ENCODE peak calls at places on chromosomes 3 and 15, in five cellular contexts. One of them, this sample, is unnamed.

GRCh38 chr3:113436794-113437193 is 4.5 kb downstream of the CFAP44 start:
- DNase-seq in right cardiac atrium: no peak
- DNase-seq in T-helper 1 cell: peak; percentile 7
- DNase-seq in H54: peak; percentile 29
- DNase-seq in NCI-H510A treated with DMSO at 0.1 percent for 48 hours: no peak
- DNase-seq in this sample: peak; percentile 26

GRCh38 chr15:75420698-75421097 is 30.8 kb downstream of the SIN3A start:
- DNase-seq in right cardiac atrium: no peak
- DNase-seq in T-helper 1 cell: no peak
- DNase-seq in H54: no peak
- DNase-seq in NCI-H510A treated with DMSO at 0.1 percent for 48 hours: no peak
- DNase-seq in this sample: no peak

GRCh38 chr3:14392803-14393319 is 9.5 kb upstream of the SLC6A6 start:
- DNase-seq in right cardiac atrium: peak; percentile 11
- DNase-seq in T-helper 1 cell: no peak
- DNase-seq in H54: no peak
- DNase-seq in NCI-H510A treated with DMSO at 0.1 percent for 48 hours: no peak
- DNase-seq in this sample: no peak

GRCh38 chr15:71792521-71792920 is 17.8 kb upstream of the NR2E3 start:
- DNase-seq in right cardiac atrium: no peak
- DNase-seq in T-helper 1 cell: no peak
- DNase-seq in H54: no peak
- DNase-seq in NCI-H510A treated with DMSO at 0.1 percent for 48 hours: no peak
- DNase-seq in this sample: peak; percentile 48

GRCh38 chr15:31051646-31052045 is 49.9 kb downstream of the TRPM1 start:
- DNase-seq in right cardiac atrium: no peak
- DNase-seq in T-helper 1 cell: no peak
- DNase-seq in H54: no peak
- DNase-seq in NCI-H510A treated with DMSO at 0.1 percent for 48 hours: no peak
- DNase-seq in this sample: no peak

GRCh38 chr15:41870689-41871081 is 23.2 kb downstream of the SPTBN5 start:
- DNase-seq in right cardiac atrium: no peak
- DNase-seq in T-helper 1 cell: peak; percentile 82
- DNase-seq in H54: peak; percentile 97
- DNase-seq in NCI-H510A treated with DMSO at 0.1 percent for 48 hours: no peak
- DNase-seq in this sample: peak; percentile 40

GRCh38 chr3:170572665-170573253 is 13.1 kb downstream of the SLC7A14 start:
- DNase-seq in right cardiac atrium: no peak
- DNase-seq in T-helper 1 cell: peak; percentile 76
- DNase-seq in H54: peak; percentile 33
- DNase-seq in NCI-H510A treated with DMSO at 0.1 percent for 48 hours: no peak
- DNase-seq in this sample: peak; percentile 10

GRCh38 chr15:65101891-65102708 is 12.9 kb downstream of the UBAP1L start:
- DNase-seq in right cardiac atrium: no peak
- DNase-seq in T-helper 1 cell: no peak
- DNase-seq in H54: no peak
- DNase-seq in NCI-H510A treated with DMSO at 0.1 percent for 48 hours: no peak
- DNase-seq in this sample: no peak

GRCh38 chr3:133494469-133494868 is 79.0 kb upstream of the CDV3 start:
- DNase-seq in right cardiac atrium: peak; percentile 59
- DNase-seq in T-helper 1 cell: no peak
- DNase-seq in H54: no peak
- DNase-seq in NCI-H510A treated with DMSO at 0.1 percent for 48 hours: no peak
- DNase-seq in this sample: no peak

GRCh38 chr3:79618883-79619282 is 148.9 kb downstream of the ROBO1 start:
- DNase-seq in right cardiac atrium: no peak
- DNase-seq in T-helper 1 cell: no peak
- DNase-seq in H54: no peak
- DNase-seq in NCI-H510A treated with DMSO at 0.1 percent for 48 hours: no peak
- DNase-seq in this sample: peak; percentile 50

GRCh38 chr15:60469893-60470641 is 8.9 kb downstream of the ICE2 start:
- DNase-seq in right cardiac atrium: no peak
- DNase-seq in T-helper 1 cell: no peak
- DNase-seq in H54: no peak
- DNase-seq in NCI-H510A treated with DMSO at 0.1 percent for 48 hours: no peak
- DNase-seq in this sample: no peak

GRCh38 chr3:193677734-193678133 is 84.7 kb downstream of the OPA1 start:
- DNase-seq in right cardiac atrium: no peak
- DNase-seq in T-helper 1 cell: no peak
- DNase-seq in H54: no peak
- DNase-seq in NCI-H510A treated with DMSO at 0.1 percent for 48 hours: no peak
- DNase-seq in this sample: no peak

GRCh38 chr3:13189639-13190375 is 116.6 kb upstream of the IQSEC1 start:
- DNase-seq in right cardiac atrium: no peak
- DNase-seq in T-helper 1 cell: peak; percentile 73
- DNase-seq in H54: peak; percentile 71
- DNase-seq in NCI-H510A treated with DMSO at 0.1 percent for 48 hours: no peak
- DNase-seq in this sample: no peak

GRCh38 chr3:48938156-48938555 is 19.5 kb downstream of the ARIH2 start:
- DNase-seq in right cardiac atrium: no peak
- DNase-seq in T-helper 1 cell: no peak
- DNase-seq in H54: no peak
- DNase-seq in NCI-H510A treated with DMSO at 0.1 percent for 48 hours: no peak
- DNase-seq in this sample: no peak

GRCh38 chr3:16841906-16842709 is 42.6 kb upstream of the PLCL2 start:
- DNase-seq in right cardiac atrium: peak; percentile 72
- DNase-seq in T-helper 1 cell: peak; percentile 91
- DNase-seq in H54: no peak
- DNase-seq in NCI-H510A treated with DMSO at 0.1 percent for 48 hours: peak; percentile 64
- DNase-seq in this sample: no peak

GRCh38 chr3:95037927-95038326 is 975.1 kb downstream of the NSUN3 start:
- DNase-seq in right cardiac atrium: no peak
- DNase-seq in T-helper 1 cell: no peak
- DNase-seq in H54: no peak
- DNase-seq in NCI-H510A treated with DMSO at 0.1 percent for 48 hours: no peak
- DNase-seq in this sample: no peak

GRCh38 chr3:8984512-8984911 is 21.2 kb upstream of the RAD18 start:
- DNase-seq in right cardiac atrium: no peak
- DNase-seq in T-helper 1 cell: no peak
- DNase-seq in H54: no peak
- DNase-seq in NCI-H510A treated with DMSO at 0.1 percent for 48 hours: no peak
- DNase-seq in this sample: no peak